ENCODE peak calls at places on chromosomes 5 and 9, in nine cellular contexts. I is CD8-positive, alpha-beta memory T cell; P is RWPE2; V is colonic mucosa; A is neural progenitor cell; Z is upper lobe of left lung; Q is PC-3; M is tibial nerve; C is small intestine. K is an unnamed sample.

GRCh38 chr5:148938535-148938907 is 112.1 kb downstream of the ADRB2 start:
- DNase-seq in I (no peak), Q (no peak), V (no peak), A (no peak), M (no peak), C (no peak), P (no peak), Z (no peak), K (no peak)

GRCh38 chr9:35748858-35749514 is at the start of the genes GBA2 and RGP1:
- DNase-seq in A (peak; percentile 89), M (peak; percentile 48), Z (peak; percentile 96), V (peak; percentile 90), C (peak; percentile 94), Q (peak; percentile 74), I (peak; percentile 59), P (no peak), K (peak; percentile 96)

GRCh38 chr9:36264896-36265295 is 6.6 kb upstream of the GNE start:
- DNase-seq in C (no peak), I (no peak), P (no peak), Q (no peak), A (no peak), Z (peak; percentile 66), M (no peak), V (no peak), K (no peak)

GRCh38 chr5:140402258-140403074 is 833 bp downstream of the ANKHD1 start:
- DNase-seq in M (no peak), Q (peak; percentile 45), P (no peak), C (peak; percentile 57), Z (peak; percentile 89), I (peak; percentile 29), A (peak; percentile 84), V (peak; percentile 45), K (no peak)

GRCh38 chr5:73897886-73898285 is 271.9 kb downstream of the ARHGEF28 start:
- DNase-seq in V (no peak), Z (no peak), I (no peak), A (no peak), Q (no peak), P (no peak), M (no peak), C (no peak), K (no peak)

GRCh38 chr5:59021286-59021673 is 438.4 kb downstream of the RAB3C start:
- DNase-seq in Q (peak; percentile 5), C (peak; percentile 11), I (no peak), P (no peak), A (no peak), V (no peak), Z (no peak), M (no peak), K (no peak)

GRCh38 chr9:113636165-113636564 is 172.6 kb downstream of the RGS3 start:
- DNase-seq in C (no peak), Z (no peak), I (no peak), P (peak; percentile 10), V (no peak), M (no peak), Q (no peak), A (no peak), K (peak; percentile 52)

GRCh38 chr5:161483721-161484120 is 62.8 kb downstream of the GABRB2 start:
- DNase-seq in A (no peak), M (no peak), Z (no peak), P (no peak), C (no peak), V (no peak), I (no peak), Q (no peak), K (no peak)

GRCh38 chr5:68415177-68416085 is 199.9 kb downstream of the PIK3R1 start:
- DNase-seq in I (no peak), C (no peak), Z (no peak), V (no peak), A (no peak), M (no peak), P (no peak), Q (no peak), K (no peak)

DNA sequence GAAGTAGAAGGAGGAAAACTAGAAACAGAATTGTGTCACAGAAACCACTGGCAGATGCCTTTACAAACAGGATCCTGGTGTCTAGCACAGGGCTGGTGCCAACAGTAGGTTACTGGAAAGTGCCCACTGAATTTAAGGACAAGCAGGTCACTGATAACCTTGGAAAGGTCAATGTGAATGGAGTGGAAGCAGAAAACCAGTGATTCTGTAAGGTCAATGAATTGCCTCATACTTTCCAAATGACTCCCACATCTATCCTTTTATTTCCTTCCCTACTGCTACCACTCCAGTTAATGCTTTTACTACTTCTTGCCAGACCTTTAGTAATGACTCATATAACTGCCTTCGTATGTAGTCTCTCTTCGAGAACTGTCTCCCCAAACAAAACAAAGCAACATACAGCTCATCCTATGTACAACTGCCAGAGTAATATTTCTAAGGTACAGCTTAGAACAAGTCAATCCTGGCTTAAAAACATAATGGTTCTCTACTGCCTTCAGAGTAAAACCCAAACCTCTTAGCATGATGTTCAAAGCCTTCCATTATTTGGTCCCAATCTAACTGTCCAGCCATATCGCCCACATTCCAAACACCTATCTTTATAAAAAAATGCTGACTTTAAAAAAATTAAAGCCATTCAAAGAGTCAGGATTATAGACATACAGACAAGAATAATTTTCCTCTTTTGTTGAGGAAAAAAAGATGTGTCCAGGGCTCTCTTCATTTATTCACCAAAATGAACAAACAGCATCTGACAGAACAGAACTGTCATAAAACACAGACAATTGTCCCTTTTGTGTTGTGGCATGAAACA is 52.5 kb downstream of the NR3C1 start:
- DNase-seq in V (no peak), M (no peak), A (no peak), C (no peak), Z (no peak), Q (peak; percentile 56), I (no peak), P (no peak), K (no peak)
- H3K4me1 ChIP-seq in V (no peaks in the 10 kb centered on the region), M (peaks cover 67% of the 10 kb centered on the region), A (no peaks in the 10 kb centered on the region), C (peaks cover 6% of the 10 kb centered on the region), Z (peaks cover 72% of the 10 kb centered on the region), Q (peaks cover 27% of the 10 kb centered on the region), I (peaks cover 74% of the 10 kb centered on the region), P (peaks cover 34% of the 10 kb centered on the region), K (peaks cover 100% of the 10 kb centered on the region)

DNA sequence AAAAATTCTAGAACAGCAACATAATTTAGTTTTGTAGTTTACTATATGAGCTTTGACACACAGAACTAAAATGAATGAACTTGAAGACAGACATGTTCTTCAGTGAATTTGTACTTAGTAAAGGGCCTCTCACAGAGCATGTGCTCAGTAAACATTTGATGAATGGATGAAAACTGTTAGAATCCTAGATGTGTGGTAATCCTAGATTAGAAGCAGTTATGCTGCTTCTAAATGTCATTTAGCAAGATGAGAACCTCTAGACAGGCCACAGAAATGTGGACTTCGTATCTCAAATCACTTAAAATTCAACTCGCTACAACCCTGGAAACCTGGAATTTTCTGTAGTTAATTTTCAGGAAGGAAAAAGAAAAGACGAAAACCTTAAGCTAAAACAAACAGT is 8.5 kb downstream of the GOLPH3 start:
- DNase-seq in I (no peak), M (no peak), Q (no peak), C (no peak), Z (no peak), A (no peak), V (no peak), P (no peak), K (no peak)
- H3K4me1 ChIP-seq in I (peaks cover 28% of the 10 kb centered on the region), M (peaks cover 50% of the 10 kb centered on the region), Q (peaks cover 6% of the 10 kb centered on the region), C (no peaks in the 10 kb centered on the region), Z (peaks cover 52% of the 10 kb centered on the region), A (no peaks in the 10 kb centered on the region), V (no peaks in the 10 kb centered on the region), P (peaks cover 11% of the 10 kb centered on the region), K (peaks cover 33% of the 10 kb centered on the region)

GRCh38 chr9:18493361-18494015 is 19.5 kb downstream of the ADAMTSL1 start:
- DNase-seq in V (no peak), C (no peak), A (no peak), I (no peak), M (no peak), Q (peak; percentile 86), Z (no peak), P (no peak), K (no peak)
- H3K4me1 ChIP-seq in V (no peaks in the 10 kb centered on the region), C (no peaks in the 10 kb centered on the region), A (peaks cover 28% of the 10 kb centered on the region), I (no peaks in the 10 kb centered on the region), M (peaks cover 20% of the 10 kb centered on the region), Q (peaks cover 59% of the 10 kb centered on the region), Z (no peaks in the 10 kb centered on the region), P (peaks cover 40% of the 10 kb centered on the region), K (no peaks in the 10 kb centered on the region)

DNA sequence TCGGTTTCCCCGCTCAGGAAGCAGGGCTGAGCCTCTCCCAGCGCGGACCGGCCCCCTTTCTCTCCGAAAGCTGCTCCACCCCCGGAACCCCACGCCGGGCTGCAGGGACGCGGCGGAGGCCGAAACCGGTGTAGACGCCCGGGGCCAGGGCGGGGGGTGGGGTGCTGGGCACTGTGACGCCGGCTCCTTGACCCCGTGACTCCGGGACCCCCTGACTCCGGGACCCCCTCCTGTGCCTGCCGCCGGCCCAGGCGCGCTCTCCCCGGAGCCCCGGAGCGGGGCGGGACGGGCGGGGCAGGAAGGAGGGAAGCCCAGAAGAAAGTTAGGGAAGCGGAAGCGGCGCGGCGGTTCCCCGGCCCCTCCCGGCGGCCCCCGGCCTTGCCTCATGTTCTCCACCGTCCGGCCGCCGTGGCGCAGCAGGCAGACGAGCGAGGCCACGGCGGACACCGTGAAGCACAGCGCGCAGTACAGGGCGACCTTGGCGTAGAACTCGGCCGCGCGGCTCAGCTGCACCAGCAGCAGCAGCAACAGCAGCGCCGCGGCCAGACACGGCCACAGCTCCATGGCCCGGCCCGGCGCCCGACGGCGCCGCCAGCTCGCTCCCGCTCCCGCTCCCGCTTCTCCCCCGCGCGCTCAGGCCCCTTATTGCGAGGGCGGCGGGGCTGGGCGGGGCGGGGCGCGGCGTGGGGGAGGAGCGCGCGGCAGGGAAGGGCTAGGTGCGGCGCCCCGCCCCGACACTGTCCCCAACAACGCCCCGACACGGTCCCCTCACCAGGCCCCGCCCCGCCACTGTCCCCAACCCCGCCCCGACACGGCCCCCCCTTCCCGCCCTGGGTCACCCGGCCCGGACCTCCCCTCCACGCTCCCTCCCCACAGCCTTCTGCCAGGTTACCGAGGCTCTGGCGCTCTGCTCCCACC is at the start of gene AGPAT2:
- DNase-seq in P (no peak), Z (peak; percentile 96), V (peak; percentile 84), Q (peak; percentile 58), C (peak; percentile 85), M (peak; percentile 49), I (peak; percentile 44), A (peak; percentile 68), K (peak; percentile 95)
- H3K4me1 ChIP-seq in P (peaks cover 3% of the 10 kb centered on the region), Z (peaks cover 41% of the 10 kb centered on the region), V (peaks cover 19% of the 10 kb centered on the region), Q (peaks cover 17% of the 10 kb centered on the region), C (peaks cover 3% of the 10 kb centered on the region), M (peaks cover 20% of the 10 kb centered on the region), I (peaks cover 11% of the 10 kb centered on the region), A (peaks cover 27% of the 10 kb centered on the region), K (peaks cover 50% of the 10 kb centered on the region)

GRCh38 chr9:78695521-78695920 is 398.6 kb downstream of the PSAT1 start:
- DNase-seq in C (no peak), Q (no peak), I (no peak), V (no peak), P (no peak), Z (peak; percentile 53), M (no peak), A (no peak), K (peak; percentile 77)
- H3K4me1 ChIP-seq in C (no peaks in the 10 kb centered on the region), Q (peaks cover 12% of the 10 kb centered on the region), I (no peaks in the 10 kb centered on the region), V (no peaks in the 10 kb centered on the region), P (no peaks in the 10 kb centered on the region), Z (no peaks in the 10 kb centered on the region), M (no peaks in the 10 kb centered on the region), A (peaks cover 3% of the 10 kb centered on the region), K (peaks cover 40% of the 10 kb centered on the region)